ENCODE peak calls at places on chromosomes 4 and X, in eight cellular contexts. One of them, this sample, is unnamed.

GRCh38 chr4:136121431-136121830 is 1410.9 kb downstream of the PCDH18 start:
- ATAC-seq in left cardiac atrium: no peak
- ATAC-seq in natural killer cell: no peak
- ATAC-seq in right cardiac atrium: no peak
- ATAC-seq in omental fat pad: no peak
- ATAC-seq in RWPE2: peak
- ATAC-seq in pancreas: no peak
- ATAC-seq in lower lobe of right lung: no peak
- ATAC-seq in this sample: no peak

GRCh38 chrX:45849261-45849660 is 648.6 kb upstream of the DIPK2B start:
- ATAC-seq in pancreas: peak
- ATAC-seq in lower lobe of right lung: peak
- ATAC-seq in omental fat pad: peak
- ATAC-seq in right cardiac atrium: no peak
- ATAC-seq in RWPE2: peak
- ATAC-seq in natural killer cell: peak
- ATAC-seq in left cardiac atrium: peak
- ATAC-seq in this sample: peak

GRCh38 chr4:174537634-174538033 is 15.3 kb upstream of the HPGD start:
- ATAC-seq in pancreas: no peak
- ATAC-seq in lower lobe of right lung: no peak
- ATAC-seq in natural killer cell: no peak
- ATAC-seq in omental fat pad: no peak
- ATAC-seq in RWPE2: no peak
- ATAC-seq in left cardiac atrium: no peak
- ATAC-seq in right cardiac atrium: no peak
- ATAC-seq in this sample: no peak

GRCh38 chr4:148300877-148301276 is 141.3 kb downstream of the NR3C2 start:
- ATAC-seq in pancreas: no peak
- ATAC-seq in omental fat pad: no peak
- ATAC-seq in RWPE2: no peak
- ATAC-seq in right cardiac atrium: no peak
- ATAC-seq in left cardiac atrium: no peak
- ATAC-seq in lower lobe of right lung: no peak
- ATAC-seq in natural killer cell: no peak
- ATAC-seq in this sample: no peak

GRCh38 chr4:151624606-151625565 is 135.9 kb downstream of the GATB start:
- ATAC-seq in lower lobe of right lung: no peak
- ATAC-seq in right cardiac atrium: no peak
- ATAC-seq in omental fat pad: no peak
- ATAC-seq in pancreas: no peak
- ATAC-seq in RWPE2: no peak
- ATAC-seq in left cardiac atrium: peak
- ATAC-seq in natural killer cell: no peak
- ATAC-seq in this sample: no peak

GRCh38 chrX:70176938-70177533 is at the start of gene DGAT2L6:
- ATAC-seq in left cardiac atrium: no peak
- ATAC-seq in RWPE2: no peak
- ATAC-seq in right cardiac atrium: no peak
- ATAC-seq in lower lobe of right lung: no peak
- ATAC-seq in omental fat pad: no peak
- ATAC-seq in natural killer cell: no peak
- ATAC-seq in pancreas: no peak
- ATAC-seq in this sample: no peak

GRCh38 chrX:331772-332495 is 13.3 kb upstream of the GTPBP6 start:
- ATAC-seq in omental fat pad: no peak
- ATAC-seq in RWPE2: no peak
- ATAC-seq in left cardiac atrium: peak
- ATAC-seq in lower lobe of right lung: no peak
- ATAC-seq in right cardiac atrium: peak
- ATAC-seq in natural killer cell: no peak
- ATAC-seq in pancreas: peak
- ATAC-seq in this sample: peak

GRCh38 chr4:69032847-69033638 is 63.2 kb upstream of the UGT2B7 start:
- ATAC-seq in pancreas: no peak
- ATAC-seq in natural killer cell: no peak
- ATAC-seq in lower lobe of right lung: no peak
- ATAC-seq in right cardiac atrium: no peak
- ATAC-seq in left cardiac atrium: no peak
- ATAC-seq in RWPE2: peak
- ATAC-seq in omental fat pad: no peak
- ATAC-seq in this sample: no peak

GRCh38 chr4:183288955-183289354 is 31.1 kb downstream of the CLDN22 start:
- ATAC-seq in left cardiac atrium: no peak
- ATAC-seq in pancreas: no peak
- ATAC-seq in RWPE2: no peak
- ATAC-seq in omental fat pad: no peak
- ATAC-seq in natural killer cell: no peak
- ATAC-seq in lower lobe of right lung: no peak
- ATAC-seq in right cardiac atrium: no peak
- ATAC-seq in this sample: peak

GRCh38 chr4:174334628-174335027 is 50.9 kb downstream of the CEP44 start:
- ATAC-seq in natural killer cell: no peak
- ATAC-seq in pancreas: no peak
- ATAC-seq in right cardiac atrium: no peak
- ATAC-seq in RWPE2: peak
- ATAC-seq in left cardiac atrium: no peak
- ATAC-seq in lower lobe of right lung: no peak
- ATAC-seq in omental fat pad: no peak
- ATAC-seq in this sample: no peak